ENCODE peak calls at places on chromosomes 13 and 19, in six cellular contexts. P is GM12865, M is AG04450, F is adrenal gland, X is WERI-Rb-1, E is Caco-2. A is an unnamed sample.

GRCh38 chr19:34274827-34275625 is 20.7 kb downstream of the GARRE1 start:
- DNase-seq in P (no peak), M (peak), E (no peak), X (no peak), F (no peak), A (no peak)

GRCh38 chr19:34733826-34734600 is at the start of gene ZNF181:
- DNase-seq in X (peak), E (peak), F (peak), P (peak), M (peak), A (peak)

GRCh38 chr19:34173145-34173956 is 1.0 kb downstream of the LSM14A start:
- DNase-seq in X (no peak), E (peak), M (no peak), P (peak), F (peak), A (peak)

GRCh38 chr19:9061879-9062278 is 25.0 kb upstream of the OR1M1 start:
- DNase-seq in M (no peak), X (no peak), P (no peak), F (no peak), E (no peak), A (no peak)

GRCh38 chr19:21202865-21203494 is 61.1 kb downstream of the ZNF431 start:
- DNase-seq in E (no peak), P (peak), X (peak), M (no peak), F (no peak), A (no peak)

GRCh38 chr13:87259479-87260083 is 411.6 kb upstream of the SLITRK5 start:
- DNase-seq in E (peak), M (no peak), P (no peak), F (peak), X (peak), A (peak)

GRCh38 chr13:102190930-102191329 is 210.9 kb downstream of the FGF14 start:
- DNase-seq in M (no peak), P (no peak), X (no peak), F (no peak), E (no peak), A (no peak)

GRCh38 chr13:60329221-60329983 is 67.6 kb upstream of the TDRD3 start:
- DNase-seq in M (no peak), E (peak), P (peak), X (peak), F (peak), A (peak)

GRCh38 chr13:57633141-57633949 is 1.8 kb downstream of the PCDH17 start:
- DNase-seq in P (no peak), M (no peak), X (no peak), F (peak), E (no peak), A (peak)

GRCh38 chr19:798415-799075 is 1.3 kb downstream of the PTBP1 start:
- DNase-seq in P (peak), M (no peak), F (no peak), X (no peak), E (peak), A (no peak)

GRCh38 chr13:112688560-112689497 is 1.0 kb upstream of the ATP11A start:
- DNase-seq in M (no peak), P (peak), F (no peak), E (no peak), X (no peak), A (peak)

GRCh38 chr13:97781891-97782305 is 171.6 kb upstream of the IPO5 start:
- DNase-seq in E (no peak), P (no peak), M (no peak), X (no peak), F (no peak), A (no peak)

GRCh38 chr19:10043286-10043927 is 30.1 kb downstream of the RDH8 start:
- DNase-seq in P (no peak), E (no peak), X (no peak), F (no peak), M (no peak), A (no peak)

DNA sequence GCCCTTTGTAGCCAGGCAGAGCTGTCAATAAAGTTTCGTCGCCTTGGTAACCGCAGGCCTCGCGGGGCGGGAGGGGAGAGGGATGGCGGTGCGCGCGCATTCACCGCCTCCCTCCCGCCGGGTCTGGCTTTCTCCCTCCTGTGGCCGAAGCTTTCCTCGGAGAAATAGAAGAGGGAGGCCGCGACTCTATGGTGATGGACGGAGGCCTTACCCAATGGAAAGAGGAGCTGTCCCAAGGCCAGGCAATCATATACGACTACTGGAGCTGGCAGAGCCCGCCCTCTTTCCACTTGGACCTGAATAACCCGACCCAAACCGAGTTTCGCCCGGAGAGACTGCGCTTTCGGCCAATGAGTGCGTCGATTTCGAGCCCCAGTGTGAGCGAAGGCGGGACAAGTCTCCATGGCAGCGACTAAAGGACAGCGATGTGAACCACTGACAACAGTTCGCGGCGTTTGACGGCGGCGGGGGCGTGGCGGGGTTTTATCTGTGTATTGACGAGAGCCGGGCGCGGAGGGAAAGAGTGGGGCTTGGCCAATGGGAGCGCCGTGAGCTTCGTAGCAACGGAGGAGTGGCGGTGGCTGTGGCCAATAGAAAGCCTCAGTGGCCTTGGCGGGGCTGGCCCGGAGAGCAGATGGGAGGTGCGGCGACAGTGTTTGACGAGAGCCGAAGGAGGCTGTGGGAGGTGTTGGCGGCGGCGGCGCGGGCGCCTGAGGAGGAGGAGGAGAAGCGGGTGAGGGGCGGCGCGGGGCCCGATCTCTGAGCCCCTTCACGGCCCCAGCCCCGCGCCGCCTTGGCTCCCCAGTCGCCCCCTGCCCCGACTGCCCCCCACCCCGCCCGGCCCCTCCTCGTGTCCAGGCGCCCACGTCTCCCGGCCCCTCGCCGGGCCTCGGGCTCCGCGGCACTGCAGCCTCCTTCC is at the start of gene KMT5C:
- DNase-seq in P (peak), M (peak), E (peak), F (peak), X (peak), A (peak)
- TF ChIP-seq CTCF in P (no peak), M (peak), E (peak), F (peak), X (no peak), A (no peak)

GRCh38 chr13:51590966-51591627 is 6.8 kb downstream of the WDFY2 start:
- DNase-seq in X (peak), F (peak), E (peak), P (no peak), M (peak), A (no peak)
- TF ChIP-seq CTCF in X (no peak), F (no peak), E (no peak), P (no peak), M (peak), A (no peak)

GRCh38 chr19:29875931-29876330 is 64.1 kb downstream of the CCNE1 start:
- DNase-seq in E (no peak), M (no peak), F (no peak), X (no peak), P (no peak), A (no peak)
- TF ChIP-seq CTCF in E (no peak), M (no peak), F (no peak), X (no peak), P (no peak), A (no peak)

DNA sequence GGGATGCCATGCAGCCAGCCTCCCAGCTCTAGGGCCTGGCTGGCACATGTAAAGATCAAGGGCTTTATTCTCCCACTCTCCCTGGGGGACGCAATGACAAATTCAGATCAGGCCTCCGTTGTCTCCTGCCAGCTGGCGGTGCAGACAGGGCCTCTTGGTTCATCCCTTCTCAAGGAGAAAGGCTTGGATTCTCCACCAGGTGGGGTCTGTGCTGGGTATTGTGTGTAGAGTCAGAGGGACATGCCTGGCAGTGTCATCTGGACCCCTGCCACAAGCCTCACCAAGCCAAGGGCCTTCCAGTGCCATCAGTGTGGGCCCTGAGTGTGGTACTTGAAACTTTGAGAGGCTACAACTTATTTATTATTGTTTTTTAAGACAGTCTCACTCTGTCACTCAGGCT is 8.4 kb upstream of the PTPRS start:
- DNase-seq in E (peak), X (peak), F (no peak), M (no peak), P (no peak), A (no peak)
- TF ChIP-seq CTCF in E (no peak), X (peak), F (no peak), M (no peak), P (no peak), A (no peak)

GRCh38 chr13:29418026-29418425 is 177.5 kb downstream of the SLC7A1 start:
- DNase-seq in M (no peak), X (no peak), F (no peak), P (no peak), E (no peak), A (no peak)
- TF ChIP-seq CTCF in M (no peak), X (no peak), F (no peak), P (no peak), E (no peak), A (peak)